ENCODE peak calls at places on chromosome 9, in five cellular contexts. R, X, A, P and N are unnamed samples.

GRCh38 chr9:126027566-126027965 is 280.4 kb downstream of the PBX3 start:
- DNase-seq in X (no peak), P (no peak), R (no peak), A (no peak), N (no peak)

GRCh38 chr9:73426226-73426625 is 274.6 kb downstream of the ANXA1 start:
- DNase-seq in A (no peak), X (no peak), R (no peak), P (no peak), N (no peak)

GRCh38 chr9:111937301-111937700 is 40.7 kb downstream of the UGCG start:
- DNase-seq in A (no peak), P (no peak), R (no peak), X (no peak), N (no peak)

GRCh38 chr9:120873512-120873911 is 3.5 kb downstream of the PHF19 start:
- DNase-seq in X (peak; percentile 95), P (no peak), R (no peak), A (no peak), N (no peak)

GRCh38 chr9:137341227-137341626 is 39.2 kb upstream of the NRARP start:
- DNase-seq in X (no peak), A (no peak), R (no peak), P (no peak), N (no peak)

GRCh38 chr9:35690447-35691324 is 961 bp upstream of the TPM2 start:
- DNase-seq in A (peak; percentile 78), P (no peak), R (no peak), X (no peak), N (peak; percentile 90)

GRCh38 chr9:34701769-34702736 is 7.9 kb downstream of the CCL21 start:
- DNase-seq in A (peak; percentile 77), P (peak; percentile 47), R (no peak), X (peak; percentile 21), N (peak; percentile 90)

GRCh38 chr9:96599298-96599697 is 20.3 kb downstream of the CDC14B start:
- DNase-seq in A (no peak), X (no peak), P (no peak), R (no peak), N (no peak)

GRCh38 chr9:129141066-129142041 is 30.1 kb downstream of the PTPA start:
- DNase-seq in X (no peak), A (no peak), P (no peak), R (peak; percentile 71), N (no peak)

GRCh38 chr9:91117959-91118651 is 243.6 kb downstream of the AUH start:
- DNase-seq in P (no peak), R (no peak), X (peak; percentile 23), A (no peak), N (no peak)

GRCh38 chr9:91814681-91815212 is 135.3 kb downstream of the ROR2 start:
- DNase-seq in R (no peak), A (no peak), P (no peak), X (no peak), N (no peak)

GRCh38 chr9:72996106-72996505 is 43.3 kb upstream of the ALDH1A1 start:
- DNase-seq in R (no peak), P (no peak), X (no peak), A (no peak), N (no peak)

GRCh38 chr9:118929317-118929716 is 439.9 kb downstream of the BRINP1 start:
- DNase-seq in X (no peak), R (no peak), A (no peak), P (no peak), N (no peak)

GRCh38 chr9:16806674-16807073 is 63.8 kb downstream of the BNC2 start:
- DNase-seq in A (no peak), R (no peak), X (no peak), P (no peak), N (no peak)

GRCh38 chr9:69940668-69941067 is 103.0 kb upstream of the MAMDC2 start:
- DNase-seq in P (no peak), X (no peak), A (no peak), R (no peak), N (no peak)

GRCh38 chr9:81969971-81970370 is 18.6 kb upstream of the SPATA31D1 start:
- DNase-seq in X (no peak), R (no peak), P (no peak), A (no peak), N (no peak)

GRCh38 chr9:127500862-127501261 is 49.6 kb downstream of the LRSAM1 start:
- DNase-seq in P (no peak), X (no peak), R (no peak), A (no peak), N (no peak)

GRCh38 chr9:137217276-137218211 is 4.5 kb downstream of the RNF208 start:
- DNase-seq in P (peak; percentile 66), X (peak; percentile 56), A (peak; percentile 84), R (no peak), N (no peak)

GRCh38 chr9:77876091-77876490 is 155.5 kb downstream of the GNAQ start:
- DNase-seq in X (no peak), P (no peak), R (no peak), A (no peak), N (peak; percentile 43)

GRCh38 chr9:37650873-37651768 is at the start of gene FRMPD1:
- DNase-seq in X (peak; percentile 13), A (peak; percentile 89), R (no peak), P (peak; percentile 17), N (peak; percentile 92)

GRCh38 chr9:128455849-128456612 is at the start of gene ODF2:
- DNase-seq in P (peak; percentile 92), X (peak; percentile 82), A (peak; percentile 99), R (peak; percentile 73), N (peak; percentile 99)

GRCh38 chr9:128713941-128714573 is 9.9 kb downstream of the ZDHHC12 start:
- DNase-seq in A (no peak), P (no peak), X (no peak), R (no peak), N (no peak)

GRCh38 chr9:28961625-28962024 is 1388.3 kb upstream of the C9orf72 start:
- DNase-seq in X (no peak), A (no peak), P (no peak), R (no peak), N (no peak)

GRCh38 chr9:88605500-88606172 is 70.7 kb downstream of the NXNL2 start:
- DNase-seq in P (no peak), R (no peak), A (no peak), X (no peak), N (no peak)

GRCh38 chr9:121916008-121916407 is 177.1 kb downstream of the TTLL11 start:
- DNase-seq in X (no peak), P (no peak), R (no peak), A (no peak), N (no peak)

GRCh38 chr9:34125681-34126206 is 754 bp downstream of the DCAF12 start:
- DNase-seq in R (no peak), P (peak; percentile 21), A (peak; percentile 24), X (no peak), N (peak; percentile 57)

DNA sequence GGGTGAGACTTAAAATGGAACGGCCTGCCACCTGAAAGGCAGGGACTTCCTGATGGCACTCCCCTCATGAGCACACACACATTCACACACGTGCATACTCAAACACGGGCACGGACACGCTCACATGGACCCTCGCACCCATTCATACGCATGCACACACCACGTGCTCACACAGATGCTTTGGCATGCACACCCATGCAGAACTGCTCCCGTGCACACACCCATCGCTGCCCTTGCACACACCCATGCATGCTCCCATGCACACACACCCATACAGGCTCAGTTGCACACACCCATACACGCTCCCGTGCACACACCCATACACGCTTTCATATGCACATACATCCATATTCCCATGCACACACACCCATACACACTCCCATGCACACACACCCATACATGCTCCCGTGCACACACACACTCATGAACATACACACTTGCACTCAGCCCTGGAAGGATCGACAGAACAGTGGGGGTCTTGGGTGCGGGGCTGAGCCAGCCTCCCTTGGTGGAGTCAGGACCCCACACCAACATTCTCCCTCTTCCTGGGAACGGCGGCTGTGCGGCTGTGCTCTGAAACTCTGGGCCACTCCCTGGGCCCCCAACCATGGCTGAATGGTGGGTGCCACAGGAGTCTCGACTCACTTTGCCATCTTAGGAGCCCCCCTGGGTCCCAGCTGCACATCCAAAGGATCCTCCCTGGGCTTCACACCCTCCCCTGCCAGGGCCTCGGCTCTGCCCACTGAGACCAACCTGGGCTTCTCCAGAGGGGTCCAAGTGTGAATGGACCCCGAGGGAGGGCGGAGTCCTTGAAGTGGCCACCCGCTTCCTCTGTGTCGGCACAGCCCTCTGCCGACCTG is 115.2 kb downstream of the RXRA start:
- DNase-seq in X (no peak), A (no peak), P (no peak), R (no peak), N (no peak)
- H3K36me3 ChIP-seq in X (peaks cover 1% of the 10 kb centered on the region), A (peaks cover 3% of the 10 kb centered on the region), P (peaks cover 5% of the 10 kb centered on the region), R (no peaks in the 10 kb centered on the region), N (peaks cover 6% of the 10 kb centered on the region)

GRCh38 chr9:100581661-100582060 is 3.8 kb downstream of the CAVIN4 start:
- DNase-seq in A (no peak), R (no peak), P (no peak), X (no peak), N (no peak)
- TF ChIP-seq USF2 in A (no peak), R (no peak), P (no peak), X (no peak), N (no peak)

GRCh38 chr9:85964949-85965348 is 24.0 kb downstream of the NAA35 start:
- DNase-seq in X (no peak), R (no peak), P (no peak), A (no peak), N (no peak)
- TF ChIP-seq YY1 in X (no peak), R (no peak), P (no peak), A (no peak), N (no peak)

DNA sequence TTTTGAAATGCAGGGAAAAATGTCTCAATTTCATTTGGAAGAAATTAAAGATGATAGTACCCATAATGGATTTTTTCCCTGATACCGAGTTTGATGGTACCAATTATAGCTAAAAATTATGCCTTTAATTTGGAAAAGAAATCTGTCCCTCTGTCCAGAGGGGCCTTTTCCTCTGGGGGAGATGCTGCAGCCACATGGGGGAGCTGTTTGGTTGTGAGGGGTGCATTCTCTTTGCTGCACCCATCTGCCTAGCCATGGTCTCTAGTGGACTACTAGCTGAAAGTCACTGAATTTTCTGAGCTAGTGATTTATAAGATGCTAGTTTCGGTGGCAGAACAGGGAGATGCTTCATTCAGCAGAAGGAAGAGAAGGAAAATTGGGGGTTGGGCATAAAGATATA is 9.6 kb downstream of the SEC61B start:
- DNase-seq in P (peak; percentile 9), R (peak; percentile 25), X (no peak), A (peak; percentile 48), N (peak; percentile 38)
- H3K36me3 ChIP-seq in P (peaks cover 52% of the 10 kb centered on the region), R (peaks cover 14% of the 10 kb centered on the region), X (peaks cover 10% of the 10 kb centered on the region), A (peaks cover 57% of the 10 kb centered on the region), N (peaks cover 48% of the 10 kb centered on the region)

DNA sequence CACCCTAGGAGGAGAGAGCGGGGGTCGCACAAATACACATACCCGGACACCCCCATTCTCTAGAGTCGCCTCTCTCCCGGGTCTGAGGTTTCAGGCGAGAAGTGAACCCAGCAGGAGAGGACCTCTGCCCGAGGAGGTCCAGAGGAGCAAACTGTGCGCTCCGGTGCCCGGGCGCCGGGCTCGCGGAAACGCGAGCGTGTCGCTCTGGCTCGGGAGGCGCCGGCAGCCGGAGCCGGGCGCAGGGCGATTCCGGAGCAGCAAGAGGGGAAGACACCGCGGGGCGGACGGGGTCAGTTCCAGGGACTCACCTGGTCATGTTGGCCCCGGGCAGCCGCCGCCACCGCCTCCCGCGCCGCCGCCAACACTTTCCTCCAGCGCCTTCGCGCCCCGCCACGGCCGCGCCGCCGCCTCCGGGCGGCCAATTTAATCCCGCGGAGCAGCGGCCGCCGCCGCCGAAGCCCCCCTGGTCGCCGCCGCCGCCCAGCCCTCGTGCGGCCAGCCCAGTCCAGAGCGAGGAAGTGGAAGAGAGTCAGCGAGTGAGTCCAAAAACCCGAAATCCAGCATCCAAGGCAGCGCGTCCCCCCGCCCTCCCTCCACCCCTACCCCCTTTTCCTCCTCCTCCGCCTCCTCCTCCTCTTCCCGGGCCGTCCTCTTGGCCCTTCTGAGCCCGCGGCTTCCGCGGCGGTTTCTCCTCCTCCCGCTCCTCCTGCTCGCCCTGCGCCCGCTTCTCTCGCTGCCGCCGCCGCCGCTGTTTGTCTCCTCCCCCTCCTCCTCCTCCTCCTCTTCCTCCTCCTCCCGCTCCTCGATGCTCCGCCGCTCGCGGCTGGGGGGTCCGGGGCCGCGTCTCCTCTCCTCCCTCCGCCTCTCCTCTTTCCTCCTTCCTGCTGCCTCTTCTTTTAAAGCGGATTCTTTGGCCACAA is 1058.0 kb upstream of the DMAC1 start:
- DNase-seq in X (peak; percentile 29), A (no peak), R (no peak), P (no peak), N (peak; percentile 72)
- TF ChIP-seq USF2 in X (no peak), A (no peak), R (no peak), P (no peak), N (no peak)